ENCODE peak calls at places on chromosomes 5 and 9, in four cellular contexts. S, B, X and P are unnamed samples.

GRCh38 chr9:130327070-130327780 is 61.7 kb downstream of the HMCN2 start:
- DNase-seq in S (no peak), B (no peak), X (no peak), P (peak)

GRCh38 chr5:168269950-168270349 is 21.5 kb upstream of the WWC1 start:
- DNase-seq in S (no peak), B (no peak), X (peak), P (no peak)

GRCh38 chr9:70602364-70603019 is 188.0 kb upstream of the KLF9 start:
- DNase-seq in S (peak), B (peak), X (peak), P (peak)

GRCh38 chr5:14061106-14061505 is 82.0 kb upstream of the TRIO start:
- DNase-seq in S (no peak), B (no peak), X (peak), P (no peak)

GRCh38 chr9:2919347-2919746 is 75.5 kb upstream of the PUM3 start:
- DNase-seq in S (no peak), B (no peak), X (no peak), P (no peak)

GRCh38 chr9:125393426-125393825 is 131.8 kb downstream of the GAPVD1 start:
- DNase-seq in S (no peak), B (no peak), X (no peak), P (no peak)

GRCh38 chr9:124218438-124219289 is 39.1 kb upstream of the NEK6 start:
- DNase-seq in S (peak), B (peak), X (peak), P (peak)

GRCh38 chr9:98993570-98993945 is 49.9 kb downstream of the COL15A1 start:
- DNase-seq in S (no peak), B (no peak), X (peak), P (no peak)

GRCh38 chr5:44983006-44983405 is 174.3 kb downstream of the MRPS30 start:
- DNase-seq in S (no peak), B (no peak), X (peak), P (peak)

GRCh38 chr9:91162311-91162710 is 199.4 kb downstream of the AUH start:
- DNase-seq in S (no peak), B (no peak), X (no peak), P (peak)

GRCh38 chr9:98099898-98100297 is 19.1 kb downstream of the TRIM14 start:
- DNase-seq in S (no peak), B (no peak), X (no peak), P (no peak)

DNA sequence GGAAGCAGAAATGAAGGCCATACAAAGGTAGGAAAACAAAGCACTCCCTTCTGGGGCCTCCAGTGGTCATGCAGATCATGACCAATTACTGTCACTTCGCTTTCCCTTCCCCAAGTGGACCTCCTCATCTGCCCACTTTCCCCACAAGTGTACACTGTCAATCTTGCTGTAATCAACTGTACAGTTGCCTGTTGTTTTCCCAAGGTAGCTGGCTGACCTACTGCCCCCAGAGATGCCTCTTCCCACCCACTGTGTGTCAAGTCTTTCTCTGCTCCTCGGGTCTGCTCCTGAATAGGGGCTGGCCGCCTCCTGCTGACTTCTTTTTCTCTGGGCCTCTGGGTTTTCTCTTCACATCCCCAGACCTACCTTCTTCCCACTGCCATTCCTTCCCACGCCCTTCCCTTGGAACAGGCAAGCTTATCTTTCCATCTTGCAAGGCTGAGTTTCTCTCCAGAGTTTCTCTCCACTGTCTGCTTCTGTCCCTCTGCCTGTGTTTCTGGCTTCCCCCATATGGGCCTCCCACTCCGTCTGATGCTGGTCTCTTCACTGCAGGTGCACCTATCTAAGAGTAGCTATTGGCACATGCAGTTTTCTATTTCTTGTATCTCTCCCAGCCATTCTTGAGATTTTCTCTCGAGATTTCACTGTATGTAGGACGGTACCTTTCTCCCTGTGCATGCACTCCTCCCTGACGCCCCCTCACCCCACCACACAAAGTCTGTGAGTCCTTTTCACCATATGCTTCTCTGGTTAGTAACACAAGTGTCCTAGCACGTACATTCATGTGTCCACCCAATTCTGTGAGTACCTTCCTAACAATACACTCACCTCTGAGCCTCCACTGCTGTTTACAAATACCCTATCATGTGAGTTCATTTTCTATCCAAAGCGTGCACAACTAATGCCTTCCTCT is 2.3 kb downstream of the ELL2 start:
- DNase-seq in S (peak), B (peak), X (no peak), P (no peak)
- TF ChIP-seq MYC in S (no peak), B (no peak), X (no peak), P (no peak)

GRCh38 chr5:89351232-89351631 is 468.2 kb upstream of the MEF2C start:
- DNase-seq in S (no peak), B (no peak), X (peak), P (no peak)
- TF ChIP-seq MYC in S (no peak), B (no peak), X (no peak), P (no peak)

GRCh38 chr5:178235600-178235998 is 3.0 kb upstream of the PHYKPL start:
- DNase-seq in S (no peak), B (no peak), X (no peak), P (no peak)
- TF ChIP-seq MYC in S (no peak), B (no peak), X (no peak), P (no peak)

GRCh38 chr9:5231212-5231611 is at the start of gene INSL4:
- DNase-seq in S (no peak), B (no peak), X (peak), P (no peak)
- TF ChIP-seq MYC in S (no peak), B (no peak), X (no peak), P (no peak)

DNA sequence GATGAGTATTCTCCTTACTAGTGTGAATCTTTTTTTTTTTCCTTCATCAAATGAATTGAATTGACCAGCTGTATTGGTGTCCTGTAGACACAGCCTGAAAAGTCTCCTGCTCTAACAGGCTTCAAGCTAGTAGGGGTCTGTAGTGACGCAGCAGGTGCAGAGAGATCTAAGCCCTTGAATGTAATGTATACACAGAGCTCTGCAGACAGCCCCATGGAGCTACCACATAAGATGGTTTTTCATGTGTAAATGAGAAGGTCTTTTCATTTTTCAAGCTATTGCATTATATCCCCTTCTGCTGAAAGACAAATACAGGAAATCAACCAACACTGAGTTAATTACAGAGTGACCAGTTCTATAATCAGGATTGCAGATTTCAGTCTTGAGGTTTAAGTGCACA is 43.1 kb downstream of the IZUMO3 start:
- DNase-seq in S (no peak), B (no peak), X (no peak), P (no peak)
- TF ChIP-seq MYC in S (no peak), B (no peak), X (no peak), P (no peak)

DNA sequence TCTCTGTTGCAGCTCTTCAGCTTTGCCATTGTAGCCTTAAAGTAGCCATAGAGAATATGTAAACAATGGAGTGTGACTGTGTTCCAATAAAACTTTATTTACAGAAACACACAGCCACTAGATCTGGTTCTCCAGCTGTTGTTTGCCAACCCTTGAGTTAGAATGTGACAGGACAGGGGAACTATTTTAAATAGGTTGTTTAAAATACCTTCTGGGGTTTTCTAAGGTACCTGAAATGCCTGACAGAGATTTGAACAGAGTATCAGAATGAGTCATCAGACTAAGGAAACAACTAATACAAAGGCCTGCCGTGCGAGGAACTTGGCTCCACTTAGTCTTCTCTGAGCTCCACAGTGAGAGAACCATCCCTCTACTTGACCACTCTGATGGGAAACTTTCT is 85.4 kb downstream of the HSD17B4 start:
- DNase-seq in S (no peak), B (peak), X (peak), P (no peak)
- TF ChIP-seq MYC in S (no peak), B (no peak), X (no peak), P (no peak)

GRCh38 chr5:75612211-75612579 is 942 bp downstream of the ANKDD1B start:
- DNase-seq in S (no peak), B (no peak), X (no peak), P (no peak)
- TF ChIP-seq MYC in S (no peak), B (no peak), X (no peak), P (no peak)

GRCh38 chr9:84697494-84698114 is 28.1 kb downstream of the NTRK2 start:
- DNase-seq in S (peak), B (peak), X (peak), P (peak)
- TF ChIP-seq MYC in S (no peak), B (no peak), X (no peak), P (no peak)

GRCh38 chr5:176355400-176356178 is 6.0 kb downstream of the KIAA1191 start:
- DNase-seq in S (no peak), B (no peak), X (no peak), P (no peak)

GRCh38 chr5:176353533-176353932 is 8.0 kb downstream of the KIAA1191 start:
- DNase-seq in S (no peak), B (no peak), X (no peak), P (no peak)

GRCh38 chr5:176359658-176360057 is 1.9 kb downstream of the KIAA1191 start:
- DNase-seq in S (no peak), B (no peak), X (no peak), P (no peak)

GRCh38 chr5:176352116-176352878 is 9.3 kb downstream of the KIAA1191 start:
- DNase-seq in S (no peak), B (no peak), X (no peak), P (no peak)

GRCh38 chr5:176356179-176356566 is 5.4 kb downstream of the KIAA1191 start:
- DNase-seq in S (no peak), B (no peak), X (no peak), P (no peak)
- TF ChIP-seq MYC in S (no peak), B (no peak), X (no peak), P (no peak)